ENCODE peak calls at places on chromosomes 3 and 15, in six cellular contexts. O is endothelial cell; B is ovary; Y is stimulated activated CD8-positive, alpha-beta memory T cell treated with anti-CD3 and anti-CD28 coated beads, Interleukin-7, amount 100 ng/mL, for 1 hour; C is germinal center; N is HT1080. E is an unnamed sample.

GRCh38 chr3:40745381-40746106 is 220.8 kb downstream of the ZNF621 start:
- DNase-seq in Y (no peak), C (no peak), N (peak), B (no peak), O (no peak), E (no peak)

GRCh38 chr3:171878441-171879225 is 35.5 kb downstream of the TMEM212 start:
- DNase-seq in O (no peak), C (no peak), N (no peak), Y (no peak), B (no peak), E (no peak)

GRCh38 chr15:42427429-42428223 is 63.3 kb downstream of the ZNF106 start:
- DNase-seq in O (no peak), N (peak), C (no peak), B (no peak), Y (no peak), E (no peak)

GRCh38 chr3:101850327-101851048 is 1.2 kb downstream of the NFKBIZ start:
- DNase-seq in N (peak), Y (no peak), C (peak), O (no peak), B (no peak), E (no peak)

GRCh38 chr3:135558906-135559305 is 406.6 kb upstream of the PPP2R3A start:
- DNase-seq in N (peak), B (no peak), C (no peak), Y (no peak), O (no peak), E (no peak)

GRCh38 chr15:62795171-62795570 is 247.4 kb upstream of the TPM1 start:
- DNase-seq in C (no peak), Y (no peak), B (no peak), O (no peak), N (no peak), E (no peak)

GRCh38 chr3:43062556-43063040 is 43.3 kb downstream of the POMGNT2 start:
- DNase-seq in B (no peak), N (no peak), O (no peak), Y (no peak), C (no peak), E (no peak)

GRCh38 chr15:45640610-45641009 is 5.8 kb downstream of the SQOR start:
- DNase-seq in C (no peak), N (peak), Y (no peak), B (no peak), O (no peak), E (no peak)

GRCh38 chr3:42686832-42687650 is 1.7 kb downstream of the KLHL40 start:
- DNase-seq in B (no peak), N (no peak), C (no peak), Y (no peak), O (no peak), E (no peak)

GRCh38 chr3:129996073-129996472 is 21.6 kb downstream of the TRH start:
- DNase-seq in Y (no peak), O (no peak), C (no peak), N (no peak), B (no peak), E (no peak)

GRCh38 chr3:20916966-20917606 is 731.1 kb upstream of the SGO1 start:
- DNase-seq in B (no peak), N (no peak), O (no peak), C (no peak), Y (no peak), E (no peak)

GRCh38 chr15:43989938-43990337 is 163.1 kb downstream of the WDR76 start:
- DNase-seq in B (no peak), C (no peak), N (no peak), Y (no peak), O (no peak), E (no peak)

GRCh38 chr3:35679409-35680080 is 40.2 kb downstream of the ARPP21 start:
- DNase-seq in N (no peak), O (no peak), B (no peak), C (no peak), Y (no peak), E (no peak)

GRCh38 chr3:25471081-25471768 is 43.2 kb downstream of the RARB start:
- DNase-seq in O (no peak), C (no peak), Y (no peak), N (no peak), B (no peak), E (no peak)